ENCODE peak calls at places on chromosome 19, in six cellular contexts. Q is endothelial cell, F is gastrocnemius medialis, O is astrocyte of the cerebellum, S is GM23338, W is A549. J is an unnamed sample.

GRCh38 chr19:556611-557382 is 12.9 kb downstream of the GZMM start:
- DNase-seq in Q (no peak), F (peak; percentile 6), O (no peak), S (no peak), W (no peak), J (no peak)

GRCh38 chr19:4684312-4685095 is 14.4 kb upstream of the MYDGF start:
- DNase-seq in Q (no peak), F (no peak), O (no peak), S (no peak), W (no peak), J (no peak)

GRCh38 chr19:52535831-52536800 is 8.6 kb downstream of the ZNF808 start:
- DNase-seq in Q (peak; percentile 88), F (peak; percentile 79), O (peak; percentile 12), S (peak; percentile 97), W (no peak), J (peak; percentile 81)

GRCh38 chr19:58346961-58347929 is 6.0 kb downstream of the A1BG start:
- DNase-seq in Q (peak; percentile 64), F (no peak), O (peak; percentile 8), S (peak; percentile 81), W (peak; percentile 78), J (no peak)

GRCh38 chr19:39166571-39167391 is 30.0 kb upstream of the NCCRP1 start:
- DNase-seq in Q (no peak), F (no peak), O (no peak), S (no peak), W (no peak), J (no peak)

GRCh38 chr19:35404879-35405622 is 34.2 kb downstream of the GPR42 start:
- DNase-seq in Q (no peak), F (no peak), O (no peak), S (peak; percentile 63), W (peak; percentile 66), J (peak; percentile 44)

GRCh38 chr19:11054628-11055027 is 34.6 kb upstream of the LDLR start:
- DNase-seq in Q (no peak), F (no peak), O (no peak), S (no peak), W (no peak), J (no peak)

GRCh38 chr19:17686027-17686511 is 2.1 kb downstream of the UNC13A start:
- DNase-seq in Q (no peak), F (no peak), O (no peak), S (peak; percentile 69), W (peak; percentile 84), J (no peak)

GRCh38 chr19:33301011-33301899 is 1.1 kb downstream of the CEBPA start:
- DNase-seq in Q (peak; percentile 18), F (peak; percentile 52), O (no peak), S (peak; percentile 63), W (peak; percentile 59), J (no peak)

GRCh38 chr19:36136975-36137686 is 2.7 kb upstream of the CAPNS1 start:
- DNase-seq in Q (no peak), F (peak; percentile 82), O (no peak), S (no peak), W (peak; percentile 95), J (no peak)

GRCh38 chr19:7871530-7872305 is 2.5 kb downstream of the PRR36 start:
- DNase-seq in Q (peak; percentile 70), F (peak; percentile 34), O (peak; percentile 72), S (peak; percentile 99), W (peak; percentile 96), J (peak; percentile 75)

GRCh38 chr19:43469160-43469480 is 3.7 kb upstream of the LYPD3 start:
- DNase-seq in Q (no peak), F (no peak), O (no peak), S (no peak), W (no peak), J (no peak)

GRCh38 chr19:18672606-18673337 is 10.7 kb upstream of the CRTC1 start:
- DNase-seq in Q (no peak), F (peak; percentile 62), O (peak; percentile 29), S (peak; percentile 59), W (peak; percentile 39), J (no peak)

GRCh38 chr19:8209111-8209964 is at the start of gene CERS4:
- DNase-seq in Q (peak; percentile 67), F (peak; percentile 24), O (no peak), S (peak; percentile 95), W (peak; percentile 25), J (no peak)

GRCh38 chr19:8396563-8397203 is 6.5 kb downstream of the RAB11B start:
- DNase-seq in Q (peak; percentile 78), F (peak; percentile 54), O (no peak), S (peak; percentile 86), W (peak; percentile 69), J (no peak)

GRCh38 chr19:12802267-12803106 is 618 bp downstream of the THSD8 start:
- DNase-seq in Q (no peak), F (peak; percentile 76), O (no peak), S (no peak), W (no peak), J (no peak)

GRCh38 chr19:12801466-12802266 is at the start of the genes PRDX2 and THSD8:
- DNase-seq in Q (peak; percentile 69), F (peak; percentile 75), O (no peak), S (peak; percentile 94), W (no peak), J (no peak)

GRCh38 chr19:12804051-12804450 is 2.2 kb downstream of the THSD8 start:
- DNase-seq in Q (no peak), F (no peak), O (no peak), S (no peak), W (no peak), J (no peak)

GRCh38 chr19:12800873-12801465 is 631 bp downstream of the PRDX2 start:
- DNase-seq in Q (peak; percentile 16), F (no peak), O (no peak), S (peak; percentile 69), W (no peak), J (no peak)

DNA sequence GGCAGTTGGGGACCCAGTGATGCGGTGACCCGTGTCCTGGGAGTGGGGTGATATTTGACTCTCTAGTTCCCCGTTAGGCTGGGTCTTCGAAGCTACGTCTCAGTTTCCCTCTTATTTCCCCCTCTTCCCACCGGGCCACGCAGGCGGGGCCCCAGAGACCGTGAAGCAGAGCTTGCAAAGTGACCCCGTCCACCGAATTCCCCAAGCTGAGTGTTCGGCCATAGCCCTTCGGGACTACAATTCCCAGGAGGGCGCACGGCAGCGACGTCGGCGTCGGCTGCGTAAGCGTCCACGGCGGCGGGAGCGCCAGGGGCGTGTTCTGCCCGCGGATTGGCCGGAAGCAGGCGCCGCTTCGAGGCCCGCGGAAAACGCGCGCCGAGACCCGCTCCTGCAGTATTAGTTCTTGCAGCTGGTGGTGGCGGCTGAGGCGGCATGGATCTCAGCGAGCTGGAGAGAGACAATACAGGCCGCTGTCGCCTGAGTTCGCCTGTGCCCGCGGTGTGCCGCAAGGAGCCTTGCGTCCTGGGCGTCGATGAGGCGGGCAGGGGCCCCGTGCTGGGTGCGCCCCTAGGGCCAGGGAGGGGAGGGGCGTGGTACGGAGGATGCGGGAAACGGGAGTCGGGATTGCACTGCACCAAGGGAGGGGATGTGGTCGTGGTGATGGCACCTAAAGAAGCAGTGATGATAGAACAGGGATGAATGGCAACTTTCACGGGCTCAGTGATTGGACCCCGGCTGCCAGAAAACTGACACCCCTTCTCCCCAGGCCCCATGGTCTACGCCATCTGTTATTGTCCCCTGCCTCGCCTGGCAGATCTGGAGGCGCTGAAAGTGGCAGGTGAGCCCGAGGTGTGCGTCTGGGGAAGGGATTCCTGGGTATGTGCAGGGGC is at the start of gene RNASEH2A:
- DNase-seq in Q (peak; percentile 89), F (peak; percentile 84), O (peak; percentile 73), S (peak; percentile 95), W (peak; percentile 86), J (no peak)
- TF ChIP-seq CTCF in Q (no peak), F (peak; percentile 25), O (no peak), S (no peak), W (no peak), J (no peak)

GRCh38 chr19:50547385-50548190 is 20.6 kb downstream of the LRRC4B start:
- DNase-seq in Q (no peak), F (no peak), O (no peak), S (no peak), W (no peak), J (no peak)
- TF ChIP-seq CTCF in Q (no peak), F (no peak), O (no peak), S (peak; percentile 51), W (no peak), J (no peak)

DNA sequence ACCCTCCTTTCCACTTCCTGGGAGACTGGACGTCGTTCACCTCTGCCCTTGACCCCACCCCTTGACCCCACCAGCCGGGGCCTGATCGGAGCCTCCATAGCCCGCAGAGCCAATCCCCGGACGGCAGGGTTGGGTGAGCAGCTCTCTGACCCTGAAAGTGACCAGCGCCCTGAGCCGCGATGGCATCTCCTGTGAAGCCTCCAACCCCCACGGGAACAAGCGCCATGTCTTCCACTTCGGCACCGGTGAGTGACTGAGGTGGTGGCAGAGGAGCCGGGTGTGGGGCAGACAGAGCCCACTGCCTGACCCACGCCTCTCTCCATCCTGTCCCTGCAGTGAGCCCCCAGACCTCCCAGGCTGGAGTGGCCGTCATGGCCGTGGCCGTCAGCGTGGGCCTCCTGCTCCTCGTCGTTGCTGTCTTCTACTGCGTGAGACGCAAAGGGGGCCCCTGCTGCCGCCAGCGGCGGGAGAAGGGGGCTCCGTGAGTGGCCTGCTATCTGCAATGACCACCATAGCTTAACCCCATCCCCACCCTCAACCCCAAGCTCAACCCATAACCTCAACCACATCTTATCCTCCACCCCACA is 10.4 kb downstream of the BCAM start:
- DNase-seq in Q (no peak), F (no peak), O (no peak), S (no peak), W (no peak), J (no peak)
- TF ChIP-seq CTCF in Q (no peak), F (no peak), O (no peak), S (no peak), W (no peak), J (no peak)

DNA sequence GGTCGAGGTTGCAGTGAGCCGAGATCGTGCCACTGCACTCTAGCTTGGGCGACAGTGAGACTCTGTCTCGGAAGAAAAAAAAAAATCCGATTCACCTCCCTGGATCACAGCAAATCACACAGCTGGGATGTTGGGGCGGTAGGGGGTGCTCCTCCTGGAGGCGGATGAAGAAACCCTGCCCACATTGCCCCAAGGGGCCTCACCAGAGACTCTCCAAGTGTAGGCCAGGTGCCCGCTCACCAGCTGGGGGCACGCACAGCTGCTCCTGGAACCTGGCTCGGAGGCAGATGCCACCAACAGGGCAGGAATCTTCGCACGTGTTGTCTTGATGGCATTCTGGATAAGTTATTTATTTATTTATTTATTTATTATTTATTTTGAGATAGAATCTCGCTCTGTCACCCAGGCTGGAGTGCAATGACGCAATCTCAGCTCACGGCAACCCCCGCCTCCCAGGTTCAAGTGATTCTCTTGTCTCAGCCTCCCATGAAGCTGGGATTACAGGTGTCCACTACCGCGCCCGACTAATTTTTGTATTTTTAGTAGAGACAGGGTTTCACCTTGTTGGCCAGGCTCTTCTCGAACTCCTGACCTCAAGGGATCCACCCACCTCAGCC is 3.1 kb downstream of the UQCR11 start:
- DNase-seq in Q (no peak), F (no peak), O (no peak), S (no peak), W (no peak), J (no peak)
- TF ChIP-seq CTCF in Q (no peak), F (no peak), O (no peak), S (peak; percentile 16), W (no peak), J (no peak)

J was measured in omental fat pad.